ENCODE peak calls at places on chromosomes 13 and 19, in six cellular contexts. Q is NB4, Y is K562, N is endothelial cell of umbilical vein, L is HepG2, Z is GM12878. G is an unnamed sample.

GRCh38 chr13:51360489-51360888 is 21.0 kb downstream of the SERPINE3 start:
- DNase-seq in Q (no peak), Y (no peak), N (no peak), L (no peak), Z (no peak), G (no peak)

GRCh38 chr13:52414963-52415362 is 9.0 kb upstream of the THSD1 start:
- DNase-seq in Q (no peak), Y (no peak), N (peak), L (no peak), Z (no peak), G (peak)

GRCh38 chr13:113643593-113643992 is 14.4 kb downstream of the ATP4B start:
- DNase-seq in Q (no peak), Y (no peak), N (no peak), L (no peak), Z (no peak), G (no peak)

GRCh38 chr19:32748497-32748896 is 28.9 kb downstream of the TDRD12 start:
- DNase-seq in Q (peak), Y (peak), N (no peak), L (peak), Z (no peak), G (peak)

GRCh38 chr19:12521996-12522395 is 29.3 kb downstream of the ZNF564 start:
- DNase-seq in Q (peak), Y (peak), N (no peak), L (peak), Z (no peak), G (no peak)

GRCh38 chr13:66952507-66952906 is 277.6 kb downstream of the PCDH9 start:
- DNase-seq in Q (no peak), Y (no peak), N (no peak), L (no peak), Z (no peak), G (no peak)

GRCh38 chr13:32878172-32878571 is 138.1 kb upstream of the KL start:
- DNase-seq in Q (no peak), Y (no peak), N (no peak), L (no peak), Z (no peak), G (no peak)

GRCh38 chr19:33368074-33368864 is 5.2 kb upstream of the CEBPG start:
- DNase-seq in Q (no peak), Y (no peak), N (no peak), L (no peak), Z (no peak), G (peak)

GRCh38 chr13:98112456-98112855 is 30.4 kb upstream of the FARP1 start:
- DNase-seq in Q (no peak), Y (no peak), N (no peak), L (no peak), Z (no peak), G (no peak)

GRCh38 chr13:29436291-29436690 is 159.2 kb downstream of the SLC7A1 start:
- DNase-seq in Q (no peak), Y (no peak), N (peak), L (no peak), Z (no peak), G (no peak)

GRCh38 chr19:9148687-9149086 is 8.5 kb downstream of the ZNF317 start:
- DNase-seq in Q (no peak), Y (no peak), N (no peak), L (no peak), Z (no peak), G (no peak)
- TF ChIP-seq MAX in Q (no peak), Y (no peak), N (no peak), L (no peak), Z (no peak), G (no peak)

DNA sequence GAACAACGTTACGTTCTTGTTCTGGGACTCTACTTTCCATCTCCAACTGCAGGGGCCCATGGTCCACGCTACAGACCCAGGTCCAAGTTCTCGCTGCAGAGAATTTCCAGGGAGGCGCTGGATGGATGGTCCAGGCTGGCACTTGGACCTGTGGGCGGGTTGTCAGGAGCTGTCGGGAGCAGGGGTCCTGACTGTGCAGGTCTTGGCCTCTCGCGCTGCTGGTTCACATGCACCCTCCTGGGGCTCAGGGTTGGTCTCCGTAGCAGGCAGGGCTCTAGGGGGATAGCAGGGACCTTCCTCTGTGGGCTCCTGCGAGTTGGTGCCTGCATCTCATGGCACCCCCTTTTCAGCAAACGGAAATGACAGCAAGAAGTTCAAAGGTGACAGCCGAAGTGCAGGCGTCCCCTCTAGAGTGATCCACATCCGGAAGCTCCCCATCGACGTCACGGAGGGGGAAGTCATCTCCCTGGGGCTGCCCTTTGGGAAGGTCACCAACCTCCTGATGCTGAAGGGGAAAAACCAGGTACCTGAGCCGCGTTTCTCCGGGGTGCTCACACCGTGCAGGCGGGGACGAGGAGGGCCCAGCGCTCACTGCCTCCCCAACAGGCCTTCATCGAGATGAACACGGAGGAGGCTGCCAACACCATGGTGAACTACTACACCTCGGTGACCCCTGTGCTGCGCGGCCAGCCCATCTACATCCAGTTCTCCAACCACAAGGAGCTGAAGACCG is 6.6 kb downstream of the PTBP1 start:
- DNase-seq in Q (no peak), Y (no peak), N (no peak), L (no peak), Z (no peak), G (no peak)
- TF ChIP-seq MYC in Q (no peak), Y (no peak), N (no peak), L (no peak), Z (no peak), G (no peak)

GRCh38 chr19:918481-919156 is 1.5 kb downstream of the KISS1R start:
- DNase-seq in Q (no peak), Y (no peak), N (no peak), L (no peak), Z (no peak), G (no peak)

GRCh38 chr19:919157-920050 is 2.3 kb downstream of the KISS1R start:
- DNase-seq in Q (no peak), Y (no peak), N (no peak), L (no peak), Z (no peak), G (no peak)

GRCh38 chr19:918152-918437 is 962 bp downstream of the KISS1R start:
- DNase-seq in Q (no peak), Y (no peak), N (no peak), L (no peak), Z (no peak), G (no peak)

GRCh38 chr19:916645-917322 is 349 bp upstream of the KISS1R start:
- DNase-seq in Q (no peak), Y (peak), N (no peak), L (peak), Z (no peak), G (no peak)

GRCh38 chr19:917323-918151 is at the start of gene KISS1R:
- DNase-seq in Q (peak), Y (peak), N (no peak), L (peak), Z (no peak), G (peak)
- TF ChIP-seq MAX in Q (no peak), Y (peak), N (no peak), L (peak), Z (peak), G (peak)

GRCh38 chr13:94617389-94618000 is 15.8 kb downstream of the GPR180 start:
- DNase-seq in Q (peak), Y (peak), N (peak), L (peak), Z (no peak), G (no peak)
- TF ChIP-seq MYC in Q (no peak), Y (no peak), N (no peak), L (no peak), Z (no peak), G (no peak)

GRCh38 chr19:45780146-45780447 is 2.2 kb downstream of the DMPK start:
- DNase-seq in Q (no peak), Y (no peak), N (no peak), L (no peak), Z (no peak), G (no peak)
- TF ChIP-seq MAX in Q (no peak), Y (no peak), N (no peak), L (no peak), Z (no peak), G (no peak)

GRCh38 chr19:40575326-40575725 is 1.3 kb upstream of the SHKBP1 start:
- DNase-seq in Q (no peak), Y (no peak), N (no peak), L (no peak), Z (no peak), G (no peak)

GRCh38 chr19:40576585-40577451 is at the start of gene SHKBP1:
- DNase-seq in Q (peak), Y (peak), N (peak), L (peak), Z (peak), G (peak)

GRCh38 chr19:40578442-40578908 is 1.8 kb downstream of the SHKBP1 start:
- DNase-seq in Q (peak), Y (peak), N (peak), L (no peak), Z (no peak), G (peak)

GRCh38 chr19:40571831-40572495 is 4.7 kb upstream of the SHKBP1 start:
- DNase-seq in Q (no peak), Y (no peak), N (no peak), L (no peak), Z (no peak), G (no peak)

DNA sequence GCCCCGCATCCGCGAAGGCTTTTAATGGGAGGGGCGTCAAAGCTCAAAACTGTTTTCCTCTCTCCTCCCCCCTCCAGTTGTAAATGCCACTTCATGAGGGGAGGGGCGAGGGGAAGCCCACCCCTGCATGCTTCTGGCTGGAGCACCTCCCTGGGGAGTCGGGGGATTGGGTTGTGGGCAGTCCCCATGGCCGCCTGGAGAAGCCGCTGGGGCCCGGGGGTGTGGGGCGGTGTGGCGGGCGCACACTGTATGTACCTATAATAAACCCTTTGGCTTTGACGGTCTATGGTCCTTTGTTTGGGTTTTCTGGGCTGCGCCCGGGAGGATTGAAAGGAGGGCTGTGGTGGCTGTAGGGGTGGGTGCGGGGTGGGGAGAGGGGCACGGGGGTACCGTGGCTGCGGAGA is 490 bp upstream of the SHKBP1 start:
- DNase-seq in Q (peak), Y (no peak), N (no peak), L (no peak), Z (no peak), G (no peak)
- TF ChIP-seq MYC in Q (no peak), Y (no peak), N (no peak), L (no peak), Z (no peak), G (no peak)

DNA sequence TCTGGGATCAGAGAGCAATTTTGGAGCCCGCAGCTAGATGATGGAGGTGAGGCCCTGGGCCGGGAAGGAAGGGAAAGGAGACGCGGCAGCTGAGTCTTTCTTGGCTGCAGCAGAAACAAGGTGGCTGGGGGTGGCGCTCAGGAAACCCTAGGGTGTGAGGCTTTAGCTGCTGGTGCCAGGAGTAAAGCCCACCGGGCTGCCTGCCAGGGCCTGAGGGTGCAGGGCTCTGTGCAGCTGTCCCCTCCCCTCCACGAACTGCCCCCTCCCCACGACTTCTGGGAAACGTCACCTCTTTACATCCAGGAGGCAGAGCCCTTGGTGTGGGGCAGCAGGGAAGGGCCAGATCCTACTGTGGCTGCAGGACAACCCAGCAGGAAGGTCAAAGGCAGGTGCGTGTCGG is 307.1 kb downstream of the ZNF536 start:
- DNase-seq in Q (no peak), Y (no peak), N (no peak), L (no peak), Z (no peak), G (no peak)
- TF ChIP-seq MAX in Q (no peak), Y (no peak), N (no peak), L (no peak), Z (no peak), G (no peak)

GRCh38 chr13:99260216-99260615 is 2.0 kb upstream of the GPR18 start:
- DNase-seq in Q (no peak), Y (no peak), N (no peak), L (no peak), Z (no peak), G (no peak)
- TF ChIP-seq MYC in Q (no peak), Y (no peak), N (no peak), L (no peak), Z (no peak), G (no peak)

GRCh38 chr19:17889609-17890214 is 18.0 kb downstream of the SLC5A5 start:
- DNase-seq in Q (peak), Y (peak), N (peak), L (peak), Z (no peak), G (peak)
- TF ChIP-seq MAX in Q (no peak), Y (no peak), N (no peak), L (no peak), Z (no peak), G (no peak)

G was measured in A549.